ENCODE peak calls at places on chromosomes 5 and 9, in four cellular contexts. H is activated CD4-positive, CD25-positive, alpha-beta regulatory T cell; L is activated T-helper 1 cell treated with Interleukin-2 at 50 U/mL for 16 hours; A is DMS153. P is an unnamed sample.

GRCh38 chr5:158286827-158287226 is 427.9 kb upstream of the CLINT1 start:
- DNase-seq in H (no peak), L (no peak), A (no peak), P (no peak)

GRCh38 chr5:177494356-177495195 is 2.8 kb downstream of the PDLIM7 start:
- DNase-seq in H (no peak), L (no peak), A (no peak), P (no peak)

GRCh38 chr5:76958976-76959767 is 6.3 kb downstream of the CRHBP start:
- DNase-seq in H (no peak), L (no peak), A (no peak), P (no peak)

GRCh38 chr9:98852961-98853360 is 45.5 kb downstream of the GALNT12 start:
- DNase-seq in H (no peak), L (no peak), A (no peak), P (no peak)

GRCh38 chr9:119677811-119678530 is 308.7 kb upstream of the BRINP1 start:
- DNase-seq in H (no peak), L (no peak), A (no peak), P (no peak)

GRCh38 chr9:38358390-38359296 is 33.9 kb upstream of the ALDH1B1 start:
- DNase-seq in H (no peak), L (no peak), A (no peak), P (no peak)

GRCh38 chr5:122907238-122907637 is 61.8 kb downstream of the SNX24 start:
- DNase-seq in H (no peak), L (no peak), A (no peak), P (no peak)

GRCh38 chr5:140554454-140554853 is 2.8 kb downstream of the SRA1 start:
- DNase-seq in H (no peak), L (no peak), A (no peak), P (no peak)

GRCh38 chr5:111070272-111071134 is 1.0 kb upstream of the TSLP start:
- DNase-seq in H (no peak), L (no peak), A (no peak), P (no peak)

GRCh38 chr5:37871023-37871815 is 31.4 kb upstream of the GDNF start:
- DNase-seq in H (no peak), L (no peak), A (no peak), P (no peak)

GRCh38 chr5:32539981-32540380 is 45.4 kb upstream of the SUB1 start:
- DNase-seq in H (no peak), L (no peak), A (no peak), P (no peak)

GRCh38 chr5:113140837-113141661 is 164.5 kb downstream of the DCP2 start:
- DNase-seq in H (no peak), L (no peak), A (no peak), P (no peak)

GRCh38 chr9:90774682-90775081 is 26.9 kb upstream of the SYK start:
- DNase-seq in H (no peak), L (no peak), A (no peak), P (no peak)

GRCh38 chr5:126003309-126003708 is 419.9 kb upstream of the GRAMD2B start:
- DNase-seq in H (no peak), L (no peak), A (no peak), P (no peak)

GRCh38 chr9:80400624-80401230 is 829.0 kb downstream of the TLE4 start:
- DNase-seq in H (no peak), L (no peak), A (no peak), P (no peak)

GRCh38 chr5:150117945-150118560 is 31.7 kb upstream of the CSF1R start:
- DNase-seq in H (no peak), L (no peak), A (no peak), P (no peak)

GRCh38 chr9:19976226-19976625 is 187.4 kb upstream of the SLC24A2 start:
- DNase-seq in H (peak; percentile 2), L (no peak), A (no peak), P (no peak)

GRCh38 chr5:177369050-177369912 is 11.6 kb downstream of the RGS14 start:
- DNase-seq in H (no peak), L (no peak), A (no peak), P (no peak)

GRCh38 chr5:38420691-38421395 is 135.6 kb downstream of the LIFR start:
- DNase-seq in H (no peak), L (no peak), A (peak; percentile 56), P (no peak)

GRCh38 chr5:134136221-134136631 is 21.7 kb downstream of the TCF7 start:
- DNase-seq in H (no peak), L (no peak), A (no peak), P (no peak)

GRCh38 chr9:123070210-123070609 is 36.7 kb downstream of the GPR21 start:
- DNase-seq in H (no peak), L (no peak), A (no peak), P (no peak)

GRCh38 chr9:124782661-124783574 is 6.0 kb downstream of the OLFML2A start:
- DNase-seq in H (no peak), L (no peak), A (no peak), P (no peak)

GRCh38 chr5:148801682-148802276 is 24.6 kb upstream of the ADRB2 start:
- DNase-seq in H (no peak), L (no peak), A (no peak), P (no peak)

P was measured in effector memory CD8-positive, alpha-beta T cell.